ENCODE peak calls at places on chromosomes 13 and 19, in nine cellular contexts. S is tibial nerve, L is upper lobe of right lung, I is hepatocyte, Y is colonic mucosa, G is fibroblast of the aortic adventitia, B is fibroblast of mammary gland, P is uterus, H is GM23338. J is an unnamed sample.

GRCh38 chr13:40536443-40537113 is 129.9 kb downstream of the FOXO1 start:
- DNase-seq in L (no peak), I (peak), B (no peak), H (no peak), Y (peak), P (no peak), G (no peak), S (no peak), J (no peak)

GRCh38 chr19:13861392-13861713 is 15.6 kb upstream of the NANOS3 start:
- DNase-seq in P (no peak), B (no peak), S (no peak), L (no peak), H (no peak), I (no peak), G (no peak), Y (no peak), J (no peak)

GRCh38 chr19:54574527-54575056 is 1.0 kb downstream of the LILRA2 start:
- DNase-seq in P (no peak), I (no peak), H (no peak), L (no peak), G (no peak), B (no peak), S (no peak), Y (no peak), J (no peak)

GRCh38 chr19:40217921-40218890 is at the start of gene TTC9B:
- DNase-seq in Y (no peak), L (no peak), P (no peak), H (peak), I (peak), S (no peak), G (no peak), B (no peak), J (peak)

GRCh38 chr19:42412223-42412622 is 15.0 kb downstream of the LIPE start:
- DNase-seq in S (no peak), L (no peak), Y (peak), G (no peak), P (no peak), B (no peak), H (peak), I (peak), J (peak)

GRCh38 chr13:20465218-20465879 is 60.3 kb downstream of the CRYL1 start:
- DNase-seq in G (peak), S (no peak), P (peak), Y (peak), B (no peak), L (no peak), H (no peak), I (no peak), J (no peak)

GRCh38 chr13:77289844-77290243 is 37.0 kb downstream of the MYCBP2 start:
- DNase-seq in L (no peak), P (no peak), H (no peak), B (no peak), S (no peak), Y (no peak), G (no peak), I (no peak), J (no peak)

GRCh38 chr19:827710-828321 is at the start of gene AZU1:
- DNase-seq in B (no peak), I (no peak), S (no peak), G (no peak), P (no peak), H (no peak), Y (no peak), L (peak), J (no peak)

GRCh38 chr13:44153536-44153935 is 220.1 kb upstream of the SERP2 start:
- DNase-seq in G (no peak), I (no peak), S (no peak), Y (no peak), L (no peak), P (no peak), H (no peak), B (no peak), J (no peak)

GRCh38 chr13:101751488-101751887 is 299.0 kb downstream of the ITGBL1 start:
- DNase-seq in L (no peak), I (peak), G (peak), B (peak), P (no peak), Y (no peak), S (no peak), H (peak), J (peak)

GRCh38 chr19:43496960-43497359 is 7.6 kb downstream of the PHLDB3 start:
- DNase-seq in H (no peak), I (no peak), S (no peak), B (no peak), P (no peak), Y (no peak), L (no peak), G (no peak), J (no peak)

GRCh38 chr13:94641432-94641941 is 39.8 kb downstream of the GPR180 start:
- DNase-seq in B (peak), S (no peak), G (peak), L (no peak), P (no peak), I (peak), Y (no peak), H (peak), J (no peak)

GRCh38 chr13:26499209-26499601 is 58.3 kb upstream of the WASF3 start:
- DNase-seq in S (no peak), Y (no peak), I (no peak), G (no peak), L (no peak), P (no peak), B (no peak), H (no peak), J (no peak)

GRCh38 chr19:40702337-40703012 is 12.0 kb upstream of the NUMBL start:
- DNase-seq in Y (no peak), S (no peak), G (peak), I (peak), H (peak), P (peak), L (no peak), B (no peak), J (peak)

GRCh38 chr19:48963371-48964204 is 1.5 kb upstream of the FTL start:
- DNase-seq in I (peak), S (peak), L (peak), H (peak), G (peak), Y (peak), P (peak), B (peak), J (peak)

GRCh38 chr19:16429066-16429758 is 42.6 kb downstream of the EPS15L1 start:
- DNase-seq in I (no peak), G (no peak), L (peak), S (no peak), H (no peak), B (no peak), Y (no peak), P (no peak), J (no peak)

GRCh38 chr13:54433511-54434206 is 1405.0 kb downstream of the OLFM4 start:
- DNase-seq in H (no peak), I (peak), L (no peak), Y (no peak), P (no peak), B (no peak), S (no peak), G (no peak), J (no peak)

GRCh38 chr13:54185785-54186184 is 1157.2 kb downstream of the OLFM4 start:
- DNase-seq in L (no peak), S (no peak), H (peak), G (no peak), P (no peak), I (peak), Y (no peak), B (no peak), J (no peak)

GRCh38 chr13:26964278-26965057 is 203.9 kb upstream of the GPR12 start:
- DNase-seq in H (peak), I (no peak), L (no peak), P (no peak), G (peak), Y (no peak), S (no peak), B (no peak), J (peak)

GRCh38 chr19:45670670-45671453 is 2.8 kb downstream of the GIPR start:
- DNase-seq in I (peak), G (peak), L (peak), S (no peak), H (peak), Y (peak), P (peak), B (peak), J (peak)

GRCh38 chr13:42696191-42696590 is 85.2 kb upstream of the FAM216B start:
- DNase-seq in B (peak), I (peak), G (peak), S (no peak), P (no peak), H (no peak), L (no peak), Y (no peak), J (no peak)

GRCh38 chr13:31179241-31179640 is 17.5 kb upstream of the HSPH1 start:
- DNase-seq in I (no peak), G (no peak), H (no peak), L (no peak), S (no peak), B (no peak), P (no peak), Y (no peak), J (no peak)

GRCh38 chr13:51475727-51476521 is 23.1 kb upstream of the INTS6 start:
- DNase-seq in I (no peak), G (peak), S (no peak), B (peak), L (no peak), H (no peak), Y (no peak), P (no peak), J (no peak)

GRCh38 chr19:38805180-38805579 is 7.6 kb downstream of the LGALS4 start:
- DNase-seq in H (no peak), G (peak), I (no peak), Y (no peak), P (no peak), L (no peak), S (no peak), B (peak), J (no peak)

GRCh38 chr19:45789035-45789786 is 3.4 kb downstream of the DMWD start:
- DNase-seq in G (no peak), L (no peak), Y (no peak), H (no peak), B (no peak), I (no peak), P (no peak), S (no peak), J (no peak)

GRCh38 chr13:95253033-95253432 is 48.2 kb downstream of the ABCC4 start:
- DNase-seq in B (no peak), S (no peak), L (no peak), P (no peak), Y (no peak), G (no peak), H (no peak), I (no peak), J (no peak)

GRCh38 chr19:33086955-33087354 is 6.0 kb downstream of the GPATCH1 start:
- DNase-seq in B (no peak), Y (no peak), G (no peak), S (no peak), I (no peak), H (no peak), P (no peak), L (no peak), J (no peak)

GRCh38 chr19:53102701-53103140 is 501 bp downstream of the ZNF160 start:
- DNase-seq in L (peak), G (peak), Y (peak), S (no peak), H (peak), B (peak), P (peak), I (peak), J (peak)

GRCh38 chr13:29284726-29285125 is 310.8 kb downstream of the SLC7A1 start:
- DNase-seq in B (peak), Y (no peak), P (no peak), I (no peak), H (peak), G (no peak), S (no peak), L (no peak), J (no peak)

GRCh38 chr19:39126593-39127187 is 1.1 kb downstream of the PAK4 start:
- DNase-seq in I (peak), Y (peak), L (no peak), G (peak), P (no peak), H (no peak), S (no peak), B (peak), J (no peak)

GRCh38 chr13:52104624-52105023 is 24.2 kb downstream of the NEK5 start:
- DNase-seq in Y (no peak), L (no peak), I (no peak), G (peak), P (no peak), H (no peak), B (peak), S (no peak), J (no peak)

GRCh38 chr13:30736461-30736860 is 1.1 kb downstream of the ALOX5AP start:
- DNase-seq in I (no peak), L (no peak), B (no peak), G (no peak), H (no peak), S (no peak), P (no peak), Y (no peak), J (no peak)

GRCh38 chr13:98488736-98489135 is 88.2 kb downstream of the STK24 start:
- DNase-seq in B (no peak), P (no peak), Y (no peak), G (no peak), S (no peak), H (no peak), I (no peak), L (no peak), J (no peak)

GRCh38 chr19:55353356-55353802 is 1.1 kb downstream of the COX6B2 start:
- DNase-seq in I (no peak), B (no peak), H (peak), Y (no peak), S (no peak), L (no peak), G (no peak), P (no peak), J (no peak)

GRCh38 chr19:55319786-55320185 is 5.4 kb downstream of the TMEM150B start:
- DNase-seq in I (peak), P (no peak), B (peak), S (no peak), L (no peak), G (peak), Y (no peak), H (peak), J (peak)

GRCh38 chr13:105847532-105848295 is 687.7 kb downstream of the EFNB2 start:
- DNase-seq in P (no peak), Y (no peak), S (no peak), I (peak), B (no peak), L (no peak), H (no peak), G (no peak), J (no peak)

GRCh38 chr13:26328326-26328725 is 74.4 kb downstream of the CDK8 start:
- DNase-seq in S (no peak), Y (no peak), B (no peak), I (no peak), L (no peak), H (no peak), G (no peak), P (no peak), J (no peak)

GRCh38 chr19:6273701-6274601 is 5.8 kb downstream of the MLLT1 start:
- DNase-seq in H (no peak), P (peak), S (peak), B (peak), L (peak), I (peak), G (peak), Y (peak), J (peak)

GRCh38 chr13:94660695-94661324 is 51.5 kb downstream of the SOX21 start:
- DNase-seq in S (no peak), G (peak), H (peak), P (no peak), B (peak), I (no peak), L (no peak), Y (no peak), J (no peak)

GRCh38 chr19:7852851-7853759 is 21.1 kb downstream of the PRR36 start:
- DNase-seq in B (peak), S (peak), Y (peak), I (peak), L (peak), P (peak), G (peak), H (peak), J (peak)
- H3K4me3 ChIP-seq in B (no peak), S (no peak), Y (no peak), I (no peak), L (no peak), P (no peak), G (no peak), H (peak), J (no peak)

DNA sequence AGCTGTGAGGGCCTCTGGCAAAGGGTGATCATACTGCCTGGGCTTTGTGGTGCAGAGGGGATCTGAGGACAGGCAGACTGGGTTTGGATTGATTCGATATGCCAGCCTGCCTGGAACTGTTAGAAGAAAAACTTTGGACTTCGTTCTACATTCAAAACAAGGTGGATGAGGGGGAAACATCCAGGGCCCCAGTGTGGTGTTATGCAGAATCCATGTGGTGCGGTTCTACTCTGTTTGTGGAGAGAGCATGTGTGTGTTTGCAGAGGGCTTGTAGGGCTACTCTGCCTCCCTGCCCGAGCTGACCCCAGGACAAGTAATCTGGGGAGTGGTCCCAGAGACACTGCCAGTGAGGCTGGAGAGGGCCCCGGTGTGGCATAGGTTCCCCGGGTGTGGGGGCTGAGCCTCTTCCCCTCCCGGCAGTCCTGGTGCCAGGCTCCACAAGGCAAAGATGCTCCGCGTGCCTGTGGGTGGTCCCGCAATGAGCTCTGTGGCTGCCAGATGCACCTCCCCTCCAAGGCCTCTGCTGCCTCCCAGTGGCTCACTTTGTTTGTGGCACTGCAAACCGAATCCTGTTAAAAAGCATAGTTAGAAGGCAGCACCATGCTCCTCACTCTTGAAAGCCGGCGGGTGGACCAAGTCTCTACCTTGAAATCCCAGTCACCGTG is 22.3 kb upstream of the TFDP1 start:
- DNase-seq in L (peak), S (peak), P (peak), Y (peak), G (peak), H (peak), B (peak), I (peak), J (peak)
- TF ChIP-seq CTCF in L (peak), S (peak), P (peak), Y (no peak), G (peak), H (peak), B (peak), I (peak), J (peak)

GRCh38 chr19:21148681-21149080 is 6.8 kb downstream of the ZNF431 start:
- DNase-seq in I (no peak), P (no peak), S (no peak), H (no peak), Y (no peak), L (no peak), G (no peak), B (no peak), J (no peak)

GRCh38 chr19:21141787-21142464 is at the start of gene ZNF431:
- DNase-seq in H (peak), S (peak), P (peak), L (peak), B (peak), I (peak), G (peak), Y (peak), J (peak)

GRCh38 chr19:21147540-21147939 is 5.7 kb downstream of the ZNF431 start:
- DNase-seq in L (no peak), I (no peak), S (no peak), Y (no peak), H (no peak), G (no peak), B (peak), P (no peak), J (no peak)

GRCh38 chr19:21143846-21144245 is 2.0 kb downstream of the ZNF431 start:
- DNase-seq in G (no peak), I (no peak), B (peak), L (no peak), H (no peak), S (no peak), P (no peak), Y (no peak), J (no peak)

DNA sequence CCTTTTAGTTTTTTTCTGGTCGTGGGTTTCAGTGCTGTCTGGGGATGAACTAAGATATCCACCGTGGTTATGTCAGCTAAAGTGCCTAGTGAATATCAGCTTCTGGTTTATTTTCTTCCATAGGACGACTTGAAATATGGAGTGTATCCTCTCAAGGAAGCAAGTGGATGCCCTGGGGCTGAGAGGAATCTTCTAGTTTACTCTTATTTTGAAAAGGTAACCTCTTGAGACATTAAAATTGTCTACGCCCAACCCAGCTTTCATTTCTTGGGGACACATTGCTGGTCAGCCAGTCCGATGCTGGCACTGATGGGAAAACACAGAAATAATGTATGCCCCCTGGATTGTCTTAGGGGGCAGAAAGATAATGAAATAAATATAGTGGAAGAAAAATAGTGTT is 1.6 kb downstream of the ZNF431 start:
- DNase-seq in S (no peak), I (no peak), Y (no peak), P (no peak), H (no peak), G (no peak), L (no peak), B (no peak), J (no peak)
- H3K4me3 ChIP-seq in S (no peak), I (no peak), Y (no peak), P (no peak), H (peak), G (no peak), L (no peak), B (no peak), J (no peak)

GRCh38 chr19:52095172-52096014 is at the start of gene ZNF841:
- DNase-seq in B (peak), S (peak), G (peak), P (peak), H (peak), L (peak), I (peak), Y (peak), J (peak)
- TF ChIP-seq CTCF in B (no peak), S (no peak), G (no peak), P (peak), H (peak), L (no peak), I (no peak), Y (no peak), J (no peak)

DNA sequence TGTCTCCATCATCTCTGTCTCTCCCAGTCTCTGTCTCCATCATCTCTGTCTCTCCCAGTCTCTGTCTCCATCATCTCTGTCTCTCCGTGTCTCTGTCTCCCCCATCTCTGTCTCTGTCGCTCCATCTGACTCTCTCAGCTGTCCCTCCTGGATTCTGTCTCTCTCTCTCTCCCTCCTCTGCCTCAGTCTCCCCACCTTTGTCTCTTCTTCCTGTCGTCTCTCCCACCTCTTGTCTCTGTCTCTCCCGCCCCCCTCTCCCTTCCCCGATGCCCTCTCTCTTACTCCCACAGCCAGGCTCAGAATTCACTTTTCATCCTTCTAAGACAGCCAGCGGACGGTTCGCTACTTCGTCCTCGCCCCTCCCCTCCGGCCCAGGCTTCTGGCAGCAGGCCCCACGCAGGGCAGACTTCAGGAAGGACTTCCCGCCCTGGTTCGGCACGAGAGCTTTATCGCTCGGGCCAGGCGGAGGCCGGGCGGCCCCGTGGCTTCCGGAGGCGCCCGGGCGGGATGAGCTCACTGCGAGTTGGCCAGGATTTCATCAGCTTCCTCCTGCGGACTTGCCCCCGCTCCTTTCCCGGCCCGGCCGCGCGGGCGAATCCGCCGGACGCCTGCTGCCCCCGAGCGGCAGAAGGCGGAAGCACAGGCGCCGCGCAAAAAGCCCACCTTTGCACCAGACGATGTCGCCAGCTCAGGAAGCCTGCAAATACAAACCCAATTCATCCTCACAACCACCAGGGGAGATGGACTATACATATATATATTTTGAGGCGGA is 12.4 kb upstream of the CCDC9 start:
- DNase-seq in P (peak), L (peak), I (peak), H (peak), Y (peak), B (peak), G (peak), S (peak), J (peak)
- H3K4me3 ChIP-seq in P (no peak), L (peak), I (peak), H (peak), Y (peak), B (peak), G (peak), S (no peak), J (peak)

J was measured in BE2C.